ENCODE peak calls at places on chromosome 17, in eight cellular contexts. Z is GM10248; W is upper lobe of right lung; X is NCI-H1930; B is smooth muscle cell of the brain vasculature; F is RWPE1; C is stimulated activated CD4-positive, alpha-beta T cell treated with anti-CD3 and anti-CD28 coated beads, Interleukin-1b, Interleukin-23, amount 100 ng/mL, for 48 hours; G is renal cortical epithelial cell. Q is an unnamed sample.
A peak's percentile ranks its signal among the peaks of the same experiment; 100 is the strongest.

GRCh38 chr17:68302666-68303065 is 11.4 kb downstream of the ARSG start:
- DNase-seq in Z (no peak), W (no peak), X (no peak), B (no peak), F (no peak), C (no peak), G (no peak), Q (no peak)

GRCh38 chr17:10702574-10702973 is 5.2 kb downstream of the ADPRM start:
- DNase-seq in Z (no peak), W (no peak), X (no peak), B (no peak), F (no peak), C (no peak), G (peak; percentile 72), Q (no peak)

GRCh38 chr17:17363638-17364337 is 60.6 kb downstream of the NT5M start:
- DNase-seq in Z (no peak), W (peak; percentile 78), X (no peak), B (no peak), F (no peak), C (no peak), G (no peak), Q (no peak)

GRCh38 chr17:81417049-81417878 is 22.0 kb downstream of the BAHCC1 start:
- DNase-seq in Z (no peak), W (no peak), X (no peak), B (no peak), F (no peak), C (no peak), G (no peak), Q (no peak)

GRCh38 chr17:58398574-58399266 is 18.6 kb downstream of the RNF43 start:
- DNase-seq in Z (no peak), W (no peak), X (no peak), B (no peak), F (no peak), C (no peak), G (no peak), Q (no peak)

GRCh38 chr17:63703029-63703428 is 3.1 kb upstream of the LIMD2 start:
- DNase-seq in Z (no peak), W (no peak), X (no peak), B (no peak), F (no peak), C (no peak), G (no peak), Q (no peak)

GRCh38 chr17:48728232-48729231 is at the start of gene HOXB13:
- DNase-seq in Z (no peak), W (no peak), X (peak; percentile 63), B (no peak), F (peak; percentile 63), C (peak; percentile 51), G (no peak), Q (no peak)

GRCh38 chr17:17551361-17551760 is 40.1 kb downstream of the PEMT start:
- DNase-seq in Z (no peak), W (no peak), X (no peak), B (no peak), F (no peak), C (no peak), G (no peak), Q (no peak)

GRCh38 chr17:70276931-70277330 is 107.6 kb downstream of the KCNJ2 start:
- DNase-seq in Z (no peak), W (no peak), X (no peak), B (no peak), F (no peak), C (no peak), G (peak; percentile 22), Q (no peak)

GRCh38 chr17:76497979-76498885 is 3.0 kb downstream of the RHBDF2 start:
- DNase-seq in Z (no peak), W (peak; percentile 86), X (no peak), B (peak; percentile 51), F (peak; percentile 80), C (no peak), G (peak; percentile 81), Q (peak; percentile 52)

GRCh38 chr17:72838581-72838980 is 253.9 kb downstream of the SLC39A11 start:
- DNase-seq in Z (no peak), W (no peak), X (no peak), B (no peak), F (no peak), C (no peak), G (no peak), Q (no peak)

GRCh38 chr17:81277938-81278693 is 17.0 kb downstream of the SLC38A10 start:
- DNase-seq in Z (no peak), W (no peak), X (no peak), B (no peak), F (no peak), C (no peak), G (no peak), Q (no peak)

GRCh38 chr17:59001158-59001814 is 105.4 kb downstream of the TRIM37 start:
- DNase-seq in Z (peak; percentile 78), W (no peak), X (no peak), B (no peak), F (no peak), C (peak; percentile 83), G (peak; percentile 83), Q (peak; percentile 86)

GRCh38 chr17:80861892-80862291 is 129.7 kb upstream of the CHMP6 start:
- DNase-seq in Z (no peak), W (no peak), X (no peak), B (no peak), F (peak; percentile 91), C (peak; percentile 67), G (peak; percentile 57), Q (no peak)

GRCh38 chr17:35795007-35795870 is at the start of gene MMP28:
- DNase-seq in Z (peak; percentile 46), W (peak; percentile 88), X (no peak), B (no peak), F (peak; percentile 76), C (peak; percentile 16), G (no peak), Q (no peak)

GRCh38 chr17:39939588-39940419 is 12.3 kb downstream of the LRRC3C start:
- DNase-seq in Z (peak; percentile 59), W (no peak), X (peak; percentile 11), B (no peak), F (no peak), C (peak; percentile 73), G (no peak), Q (no peak)

GRCh38 chr17:80191720-80192265 is 22.0 kb downstream of the CARD14 start:
- DNase-seq in Z (no peak), W (no peak), X (no peak), B (no peak), F (no peak), C (no peak), G (no peak), Q (no peak)

GRCh38 chr17:53627511-53627910 is 195.2 kb upstream of the KIF2B start:
- DNase-seq in Z (no peak), W (no peak), X (no peak), B (no peak), F (peak; percentile 8), C (no peak), G (peak; percentile 94), Q (no peak)